ENCODE peak calls at places on chromosomes 2 and 18, in five cellular contexts. Z is tibial nerve, D is PC-9, Q is uterus, H is GM23338. L is an unnamed sample. For H3K27me3, the result is how much of the 10 kb centered on the place peaks cover.

GRCh38 chr2:153890572-153890971 is 18.9 kb downstream of the GALNT13 start:
- DNase-seq in Z (no peak), D (no peak), Q (no peak), H (peak), L (no peak)

GRCh38 chr2:23412556-23413155 is 27.7 kb downstream of the KLHL29 start:
- DNase-seq in Z (no peak), D (peak), Q (no peak), H (no peak), L (no peak)

GRCh38 chr2:189548686-189549439 is 31.7 kb downstream of the SLC40A1 start:
- DNase-seq in Z (no peak), D (no peak), Q (no peak), H (no peak), L (no peak)

GRCh38 chr2:64537991-64538390 is 13.9 kb downstream of the AFTPH start:
- DNase-seq in Z (no peak), D (no peak), Q (no peak), H (no peak), L (no peak)

GRCh38 chr2:231666171-231667095 is 41.9 kb upstream of the PTMA start:
- DNase-seq in Z (peak), D (peak), Q (peak), H (peak), L (peak)

GRCh38 chr2:231660860-231661259 is 47.5 kb upstream of the PTMA start:
- DNase-seq in Z (no peak), D (no peak), Q (no peak), H (no peak), L (peak)

GRCh38 chr2:9952286-9952737 is 819 bp downstream of the GRHL1 start:
- DNase-seq in Z (no peak), D (no peak), Q (no peak), H (peak), L (no peak)

GRCh38 chr2:202339052-202339870 is 36.9 kb upstream of the BMPR2 start:
- DNase-seq in Z (no peak), D (peak), Q (no peak), H (no peak), L (no peak)

GRCh38 chr2:62939735-62940491 is 110.7 kb upstream of the OTX1 start:
- DNase-seq in Z (no peak), D (no peak), Q (no peak), H (no peak), L (no peak)

GRCh38 chr2:1660656-1661650 is 83.4 kb downstream of the PXDN start:
- DNase-seq in Z (no peak), D (no peak), Q (no peak), H (no peak), L (no peak)

GRCh38 chr2:98910349-98911125 is 25.5 kb downstream of the CRACDL start:
- DNase-seq in Z (no peak), D (no peak), Q (no peak), H (no peak), L (no peak)

GRCh38 chr2:196247114-196247978 is 76.0 kb upstream of the STK17B start:
- DNase-seq in Z (no peak), D (no peak), Q (no peak), H (no peak), L (no peak)

GRCh38 chr2:177553176-177553909 is 160.8 kb downstream of the AGPS start:
- DNase-seq in Z (no peak), D (no peak), Q (no peak), H (peak), L (no peak)

GRCh38 chr2:176178271-176178806 is 10.1 kb upstream of the HOXD1 start:
- DNase-seq in Z (no peak), D (no peak), Q (peak), H (peak), L (no peak)

GRCh38 chr2:176181551-176181950 is 6.9 kb upstream of the HOXD1 start:
- DNase-seq in Z (no peak), D (no peak), Q (no peak), H (no peak), L (no peak)

GRCh38 chr2:176177580-176178270 is 10.7 kb upstream of the HOXD1 start:
- DNase-seq in Z (no peak), D (no peak), Q (no peak), H (peak), L (no peak)

GRCh38 chr2:176176233-176176632 is 12.2 kb upstream of the HOXD1 start:
- DNase-seq in Z (no peak), D (no peak), Q (no peak), H (peak), L (no peak)

DNA sequence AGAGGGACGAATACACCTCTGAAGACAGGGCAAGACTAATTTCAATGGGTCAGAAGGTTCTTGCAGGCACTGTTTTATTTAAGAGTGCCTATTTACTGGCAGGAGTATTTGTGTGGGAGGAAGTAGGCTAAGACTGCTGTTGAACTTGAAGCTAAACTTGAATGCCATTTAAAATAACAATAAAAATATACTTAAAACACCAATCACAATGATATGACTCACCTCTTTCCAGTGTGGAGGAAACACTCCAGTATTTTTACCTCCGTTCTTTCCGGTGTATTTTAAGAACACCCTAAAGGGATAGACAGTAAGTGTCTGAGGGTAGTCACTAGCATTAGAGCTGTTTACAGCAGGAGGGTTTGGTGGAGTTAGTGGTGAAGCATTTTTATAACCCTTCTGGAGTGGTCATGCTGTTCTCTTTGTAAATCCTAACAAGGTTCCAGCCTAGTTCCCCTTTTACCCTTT is 9.6 kb upstream of the HOXD1 start:
- DNase-seq in Z (no peak), D (no peak), Q (no peak), H (no peak), L (no peak)
- H3K27me3 ChIP-seq in Z (half or more), D (half or more), Q (under half), H (half or more), L (under half)

GRCh38 chr18:25678226-25678625 is 326.3 kb upstream of the ZNF521 start:
- DNase-seq in Z (no peak), D (no peak), Q (no peak), H (no peak), L (no peak)

GRCh38 chr18:25675123-25675850 is 323.3 kb upstream of the ZNF521 start:
- DNase-seq in Z (no peak), D (no peak), Q (no peak), H (peak), L (no peak)

GRCh38 chr18:25669741-25670140 is 317.8 kb upstream of the ZNF521 start:
- DNase-seq in Z (no peak), D (no peak), Q (no peak), H (peak), L (no peak)

GRCh38 chr18:25674183-25674582 is 322.2 kb upstream of the ZNF521 start:
- DNase-seq in Z (no peak), D (no peak), Q (no peak), H (no peak), L (no peak)

GRCh38 chr18:25672490-25672889 is 320.5 kb upstream of the ZNF521 start:
- DNase-seq in Z (no peak), D (no peak), Q (no peak), H (peak), L (no peak)
- TF ChIP-seq CTCF in Z (no peak), D (no peak), Q (no peak), H (peak), L (no peak)

DNA sequence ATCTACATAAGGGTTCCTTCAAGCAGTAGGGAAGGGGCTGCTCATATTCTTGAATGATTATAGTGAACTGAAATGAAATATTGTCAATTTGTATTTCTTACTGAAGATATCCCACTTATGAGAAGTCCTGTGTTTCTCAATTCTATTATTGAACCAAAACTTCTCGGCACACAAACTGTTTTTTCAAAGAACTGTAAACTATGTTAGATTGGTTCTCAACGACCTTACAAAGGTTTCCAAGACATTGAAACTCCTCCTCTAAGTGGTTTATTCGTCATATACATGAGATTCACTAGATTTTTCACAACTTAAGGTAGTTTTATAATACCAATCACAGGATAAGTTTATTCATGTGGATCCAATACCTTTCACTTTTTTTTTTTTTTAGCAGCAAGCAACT is 1.4 kb downstream of the CCL20 start:
- DNase-seq in Z (no peak), D (no peak), Q (no peak), H (no peak), L (no peak)
- H3K4me3 ChIP-seq in Z (no peak), D (no peak), Q (no peak), H (no peak), L (no peak)

DNA sequence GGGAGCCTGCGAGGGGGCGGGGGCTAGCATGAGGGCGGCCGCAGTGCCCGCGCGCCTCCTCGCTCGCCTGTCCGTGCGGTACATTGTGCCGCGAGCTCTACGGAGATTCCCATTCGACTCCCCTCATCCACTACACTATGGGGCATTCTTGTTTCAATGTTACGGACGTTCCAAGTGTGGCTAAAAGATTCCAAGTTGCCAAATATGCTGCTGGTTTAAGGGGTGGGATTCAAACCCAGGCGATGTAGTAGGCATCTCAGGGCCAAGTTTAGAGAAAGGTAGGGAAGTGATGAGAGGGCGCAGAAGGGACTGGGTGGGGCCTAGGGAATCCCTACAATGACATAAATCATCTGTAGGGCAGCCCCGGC is 10.0 kb upstream of the CRYBA2 start:
- DNase-seq in Z (no peak), D (no peak), Q (no peak), H (no peak), L (no peak)
- H3K27me3 ChIP-seq in Z (half or more), D (under half), Q (under half), H (half or more), L (under half)

L was measured in Caco-2.